ENCODE peak calls at places on chromosomes 3 and 15, in seven cellular contexts. Z is right lobe of liver, J is A549, Q is HepG2, W is spleen, X is breast epithelium, G is GM12891. F is an unnamed sample.

GRCh38 chr3:186515115-186515514 is 29.1 kb downstream of the CRYGS start:
- DNase-seq in X (no peak), J (no peak), G (no peak), W (no peak), Q (no peak), Z (no peak), F (no peak)

GRCh38 chr3:57961828-57962447 is 46.3 kb upstream of the FLNB start:
- DNase-seq in J (peak), Q (peak), G (no peak), W (no peak), X (no peak), Z (no peak), F (peak)

GRCh38 chr3:126180477-126181397 is at the start of gene ALDH1L1:
- DNase-seq in W (no peak), J (no peak), X (no peak), Z (peak), Q (peak), G (no peak), F (no peak)

GRCh38 chr3:51968883-51969674 is 1.8 kb upstream of the PCBP4 start:
- DNase-seq in Q (no peak), W (no peak), Z (no peak), G (no peak), X (no peak), J (no peak), F (no peak)

GRCh38 chr3:154151969-154152368 is 30.8 kb downstream of the ARHGEF26 start:
- DNase-seq in X (no peak), G (no peak), W (no peak), Q (no peak), Z (no peak), J (no peak), F (no peak)

GRCh38 chr15:98151098-98151497 is 190.6 kb downstream of the ARRDC4 start:
- DNase-seq in W (no peak), Q (no peak), X (no peak), Z (no peak), J (no peak), G (no peak), F (no peak)

GRCh38 chr3:24508423-24508839 is 13.8 kb upstream of the THRB start:
- DNase-seq in J (no peak), Z (no peak), X (no peak), G (no peak), Q (no peak), W (no peak), F (no peak)

GRCh38 chr3:73661262-73661661 is 36.5 kb upstream of the PDZRN3 start:
- DNase-seq in Z (no peak), X (no peak), W (no peak), G (no peak), J (no peak), Q (no peak), F (no peak)

GRCh38 chr15:96416218-96416933 is 85.9 kb downstream of the NR2F2 start:
- DNase-seq in G (no peak), Q (no peak), X (no peak), Z (no peak), W (no peak), J (no peak), F (no peak)

GRCh38 chr15:77473328-77473727 is 52.6 kb downstream of the HMG20A start:
- DNase-seq in J (no peak), X (no peak), W (no peak), G (no peak), Z (no peak), Q (no peak), F (no peak)

GRCh38 chr15:56215769-56216168 is 27.9 kb downstream of the RFX7 start:
- DNase-seq in Z (no peak), Q (no peak), G (no peak), W (no peak), J (peak), X (no peak), F (no peak)

GRCh38 chr3:4681301-4681700 is 188.2 kb downstream of the ITPR1 start:
- DNase-seq in G (no peak), X (no peak), Z (no peak), J (no peak), W (no peak), Q (no peak), F (no peak)

GRCh38 chr3:40764722-40765121 is 240.0 kb downstream of the ZNF621 start:
- DNase-seq in G (no peak), J (no peak), Z (no peak), X (no peak), W (no peak), Q (no peak), F (no peak)

GRCh38 chr15:47885921-47886320 is 168.6 kb downstream of the SEMA6D start:
- DNase-seq in W (no peak), G (no peak), Z (no peak), J (no peak), X (no peak), Q (no peak), F (no peak)

GRCh38 chr3:4492240-4493007 is 724 bp upstream of the ITPR1 start:
- DNase-seq in J (peak), Q (peak), G (no peak), W (peak), Z (peak), X (peak), F (peak)

GRCh38 chr3:171142985-171143384 is 116.5 kb upstream of the SLC2A2 start:
- DNase-seq in W (no peak), J (no peak), Q (peak), G (no peak), X (no peak), Z (peak), F (no peak)

GRCh38 chr15:99944131-99944530 is 210.9 kb upstream of the LYSMD4 start:
- DNase-seq in G (no peak), Q (no peak), X (no peak), W (no peak), Z (no peak), J (no peak), F (no peak)

GRCh38 chr15:69782809-69783208 is 314.9 kb downstream of the TLE3 start:
- DNase-seq in W (no peak), J (no peak), Z (no peak), G (no peak), Q (peak), X (no peak), F (no peak)

GRCh38 chr3:65963787-65964707 is 74.7 kb downstream of the MAGI1 start:
- DNase-seq in J (peak), G (peak), Z (no peak), Q (peak), W (no peak), X (no peak), F (no peak)

GRCh38 chr3:109642042-109642441 is 304.7 kb upstream of the DPPA4 start:
- DNase-seq in X (no peak), Z (no peak), J (no peak), Q (no peak), W (no peak), G (no peak), F (no peak)

GRCh38 chr3:185658504-185658912 is 72.4 kb downstream of the SENP2 start:
- DNase-seq in Z (no peak), W (no peak), X (no peak), J (peak), Q (peak), G (no peak), F (peak)

GRCh38 chr3:183370391-183370790 is 58.0 kb downstream of the MCF2L2 start:
- DNase-seq in Z (no peak), J (no peak), Q (no peak), W (no peak), X (no peak), G (no peak), F (no peak)

GRCh38 chr3:10505050-10505790 is at the start of gene ATP2B2:
- DNase-seq in Q (no peak), X (no peak), J (no peak), Z (no peak), G (no peak), W (no peak), F (no peak)

GRCh38 chr3:169846458-169847193 is 23.1 kb downstream of the LRRC31 start:
- DNase-seq in Q (no peak), J (no peak), Z (no peak), W (no peak), X (no peak), G (peak), F (no peak)

GRCh38 chr15:57010724-57011123 is 92.3 kb downstream of the TCF12 start:
- DNase-seq in G (no peak), Z (no peak), W (no peak), Q (no peak), X (no peak), J (no peak), F (no peak)

GRCh38 chr15:85649372-85649771 is 145.4 kb downstream of the KLHL25 start:
- DNase-seq in Q (peak), W (no peak), G (no peak), Z (no peak), X (no peak), J (peak), F (no peak)

GRCh38 chr3:105960381-105960780 is 91.6 kb upstream of the CBLB start:
- DNase-seq in Q (no peak), J (no peak), Z (no peak), G (no peak), W (no peak), X (no peak), F (no peak)

GRCh38 chr3:189232790-189233189 is 61.0 kb downstream of the TPRG1 start:
- DNase-seq in J (no peak), Z (no peak), X (no peak), Q (no peak), G (no peak), W (no peak), F (no peak)
- TF ChIP-seq POLR2A in J (no peak), Z (no peak), X (no peak), Q (no peak), G (no peak), W (no peak), F (no peak)

GRCh38 chr15:72473670-72474465 is at the start of gene ARIH1:
- DNase-seq in Q (peak), Z (peak), W (peak), X (peak), J (peak), G (peak), F (peak)
- TF ChIP-seq POLR2A in Q (peak), Z (peak), W (peak), X (peak), J (peak), G (peak), F (peak)

GRCh38 chr3:128725547-128725931 is 444 bp upstream of the RAB7A start:
- DNase-seq in J (no peak), W (no peak), X (no peak), Z (no peak), Q (no peak), G (no peak), F (no peak)
- TF ChIP-seq POLR2A in J (no peak), W (no peak), X (no peak), Z (no peak), Q (no peak), G (no peak), F (no peak)

GRCh38 chr3:9387322-9387655 is 10.1 kb upstream of the SETD5 start:
- DNase-seq in J (no peak), Z (no peak), G (no peak), X (no peak), W (no peak), Q (no peak), F (no peak)
- TF ChIP-seq POLR2A in J (no peak), Z (no peak), G (no peak), X (no peak), W (no peak), Q (no peak), F (peak)

GRCh38 chr3:27632431-27633223 is 89.5 kb downstream of the EOMES start:
- DNase-seq in X (no peak), Z (no peak), J (peak), G (peak), W (peak), Q (peak), F (peak)
- TF ChIP-seq POLR2A in X (no peak), Z (no peak), J (peak), G (no peak), W (no peak), Q (no peak), F (no peak)

DNA sequence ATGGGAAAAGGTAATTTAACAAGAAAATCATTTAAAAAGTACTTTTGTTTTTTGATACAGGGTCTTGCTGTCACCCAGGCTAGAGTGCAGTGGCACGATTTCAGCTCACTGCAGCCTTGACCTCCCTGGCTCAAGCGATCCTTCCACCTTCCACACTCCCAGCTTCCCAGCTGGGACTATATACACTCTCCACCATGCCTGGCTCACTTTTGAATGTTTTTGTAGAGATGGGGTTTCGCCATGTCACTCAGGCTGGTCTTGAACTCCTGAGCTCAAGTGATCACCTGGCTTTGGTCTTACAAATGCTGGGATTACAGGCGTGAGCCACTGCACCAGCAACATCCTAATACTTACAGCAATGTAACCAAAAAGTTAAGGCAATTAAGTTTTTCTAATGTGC is 3.5 kb upstream of the ZBTB11 start:
- DNase-seq in W (no peak), X (no peak), Z (no peak), J (no peak), G (no peak), Q (no peak), F (no peak)
- TF ChIP-seq POLR2A in W (no peak), X (no peak), Z (no peak), J (no peak), G (no peak), Q (peak), F (no peak)

GRCh38 chr15:74431645-74432044 is 2.1 kb downstream of the SEMA7A start:
- DNase-seq in X (no peak), J (no peak), Q (no peak), G (no peak), Z (no peak), W (no peak), F (peak)
- TF ChIP-seq POLR2A in X (no peak), J (no peak), Q (no peak), G (no peak), Z (no peak), W (no peak), F (no peak)

GRCh38 chr3:50235716-50236483 is at the start of gene GNAI2:
- DNase-seq in G (peak), X (peak), W (peak), J (peak), Q (peak), Z (peak), F (peak)

GRCh38 chr3:50237754-50238548 is 1.9 kb downstream of the GNAI2 start:
- DNase-seq in W (peak), Q (no peak), X (peak), G (peak), Z (peak), J (no peak), F (peak)

GRCh38 chr3:50236484-50237132 is 604 bp downstream of the GNAI2 start:
- DNase-seq in W (no peak), X (no peak), G (no peak), Z (no peak), J (no peak), Q (no peak), F (no peak)

GRCh38 chr3:50238549-50239026 is 2.6 kb downstream of the GNAI2 start:
- DNase-seq in Z (peak), W (peak), G (no peak), X (peak), Q (peak), J (peak), F (peak)

GRCh38 chr3:50237133-50237651 is 1.2 kb downstream of the GNAI2 start:
- DNase-seq in G (no peak), Z (no peak), X (no peak), J (no peak), W (peak), Q (no peak), F (peak)
- TF ChIP-seq POLR2A in G (no peak), Z (no peak), X (no peak), J (no peak), W (no peak), Q (no peak), F (no peak)

GRCh38 chr3:66998075-66998898 is at the start of gene KBTBD8:
- DNase-seq in Q (peak), Z (peak), J (peak), X (peak), G (peak), W (peak), F (peak)
- TF ChIP-seq POLR2A in Q (peak), Z (peak), J (peak), X (no peak), G (no peak), W (peak), F (peak)

F was measured in erythroblast.